ENCODE peak calls at places on chromosomes 1 and 21, in six cellular contexts. O is GM03348; E is stimulated activated CD8-positive, alpha-beta memory T cell treated with anti-CD3 and anti-CD28 coated beads, Interleukin-15, amount 100 ng/mL, for 1 hour; R is LoVo; X is trophoblast cell; P is D341Med. U is an unnamed sample.

GRCh38 chr1:201309420-201309819 is 26.1 kb downstream of the PKP1 start:
- DNase-seq in R (peak; percentile 68), O (peak; percentile 71), E (no peak), X (peak; percentile 99), P (peak; percentile 76), U (peak; percentile 25)

GRCh38 chr1:235648954-235649721 is 446 bp downstream of the GNG4 start:
- DNase-seq in O (peak; percentile 86), P (peak; percentile 80), E (peak; percentile 30), R (peak; percentile 42), X (peak; percentile 32), U (no peak)

GRCh38 chr1:6783956-6784559 is 1.2 kb upstream of the CAMTA1 start:
- DNase-seq in X (no peak), O (no peak), P (no peak), R (peak; percentile 5), E (no peak), U (no peak)

GRCh38 chr1:37930246-37931142 is 16.4 kb downstream of the INPP5B start:
- DNase-seq in P (no peak), O (no peak), X (peak; percentile 93), R (peak; percentile 35), E (peak; percentile 2), U (no peak)

GRCh38 chr1:12435639-12436344 is 182.2 kb downstream of the DHRS3 start:
- DNase-seq in O (no peak), E (no peak), P (no peak), R (no peak), X (no peak), U (no peak)

GRCh38 chr1:30650038-30650958 is 73.1 kb downstream of the MATN1 start:
- DNase-seq in R (no peak), O (no peak), X (no peak), E (no peak), P (no peak), U (no peak)

GRCh38 chr21:37455504-37455911 is 88.9 kb downstream of the DYRK1A start:
- DNase-seq in R (no peak), E (no peak), X (peak; percentile 29), O (no peak), P (no peak), U (no peak)

GRCh38 chr1:156499194-156499702 is 1.3 kb downstream of the MEF2D start:
- DNase-seq in E (no peak), P (no peak), O (no peak), R (no peak), X (no peak), U (no peak)

GRCh38 chr1:51329443-51330325 is 678 bp downstream of the TTC39A start:
- DNase-seq in P (no peak), O (no peak), X (no peak), E (no peak), R (no peak), U (no peak)

GRCh38 chr1:173330149-173330951 is 123.2 kb upstream of the TNFSF4 start:
- DNase-seq in P (no peak), X (no peak), O (peak; percentile 68), E (no peak), R (no peak), U (no peak)

U was measured in iPS DF 19.7.